ENCODE peak calls at places on chromosomes 16 and 17, in seven cellular contexts. T is fibroblast of mammary gland, R is A549, L is cardiac muscle cell, E is ascending aorta, U is lower leg skin, A is epithelial cell of esophagus. Q is an unnamed sample.

GRCh38 chr17:59330314-59330942 is 1.0 kb upstream of the YPEL2 start:
- DNase-seq in E (peak; percentile 84), A (no peak), U (peak; percentile 88), L (no peak), T (peak; percentile 39), R (peak; percentile 76), Q (no peak)

GRCh38 chr16:50665128-50665878 is 15.8 kb downstream of the SNX20 start:
- DNase-seq in A (peak; percentile 62), L (peak; percentile 79), T (peak; percentile 64), E (peak; percentile 88), R (peak; percentile 74), U (peak; percentile 95), Q (peak; percentile 96)

GRCh38 chr16:83046664-83047063 is 419.9 kb downstream of the CDH13 start:
- DNase-seq in L (peak; percentile 24), R (no peak), A (no peak), T (no peak), E (no peak), U (no peak), Q (no peak)

GRCh38 chr17:19975601-19976000 is 2.0 kb downstream of the AKAP10 start:
- DNase-seq in R (no peak), A (no peak), U (no peak), T (no peak), E (no peak), L (no peak), Q (peak; percentile 25)

GRCh38 chr17:9144502-9145233 is 123.4 kb downstream of the NTN1 start:
- DNase-seq in L (no peak), T (no peak), A (no peak), E (no peak), R (no peak), U (no peak), Q (peak; percentile 51)

GRCh38 chr16:69179255-69180010 is 7.5 kb upstream of the SNTB2 start:
- DNase-seq in L (peak; percentile 94), A (peak; percentile 51), E (peak; percentile 89), R (no peak), U (peak; percentile 90), T (peak; percentile 96), Q (peak; percentile 68)

GRCh38 chr17:37518816-37519215 is 29.1 kb downstream of the DUSP14 start:
- DNase-seq in R (no peak), A (no peak), U (no peak), L (peak; percentile 19), E (no peak), T (peak; percentile 15), Q (no peak)

GRCh38 chr16:6099102-6099501 is 1001.5 kb upstream of the EEF2KMT start:
- DNase-seq in R (no peak), A (no peak), L (no peak), U (no peak), E (no peak), T (no peak), Q (no peak)

GRCh38 chr17:64575431-64575830 is 68.7 kb downstream of the CEP95 start:
- DNase-seq in T (no peak), U (no peak), E (no peak), A (no peak), L (no peak), R (no peak), Q (no peak)

GRCh38 chr16:2483160-2483559 is 8.2 kb downstream of the TBC1D24 start:
- DNase-seq in L (no peak), A (no peak), E (no peak), R (no peak), T (no peak), U (no peak), Q (peak; percentile 95)

DNA sequence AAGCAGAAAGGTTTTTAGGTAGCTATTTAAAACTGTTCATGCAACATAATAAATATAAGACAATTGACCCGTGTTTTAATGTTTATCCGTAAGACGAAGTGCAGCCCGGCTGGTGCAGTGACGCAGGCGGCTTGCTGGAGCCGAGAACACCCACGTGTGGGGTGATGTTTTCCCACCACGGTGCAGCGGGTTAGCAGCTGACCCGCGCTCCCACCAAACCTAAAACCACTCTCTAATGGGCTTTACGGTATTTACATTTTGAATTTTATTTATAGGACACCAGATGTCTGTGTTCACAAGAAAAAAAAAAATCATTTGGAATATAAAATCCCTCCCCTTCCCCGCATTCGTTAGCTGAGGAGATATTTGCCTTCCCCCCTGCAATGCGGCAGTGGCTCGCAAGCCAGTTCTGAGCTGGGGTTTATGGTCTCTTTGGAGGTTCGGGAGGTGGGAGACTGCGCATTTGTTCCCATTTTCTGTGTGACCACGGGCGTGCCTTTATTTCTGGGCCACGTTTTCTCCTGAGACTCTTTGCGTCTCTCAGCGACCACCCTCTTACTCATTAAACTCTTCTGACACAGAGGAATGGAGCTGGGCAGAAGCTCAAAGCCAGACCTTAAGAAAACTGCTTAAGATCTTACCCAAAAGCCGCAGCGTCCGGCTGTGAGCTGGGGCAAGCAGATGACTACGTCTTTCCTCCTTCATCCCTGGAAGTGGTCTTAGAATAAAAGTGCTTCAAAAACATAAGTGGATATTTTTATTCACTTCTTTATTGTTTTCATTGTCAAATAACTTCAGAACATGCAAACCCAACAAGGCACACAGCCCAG is 301.1 kb downstream of the IRF8 start:
- DNase-seq in R (no peak), E (no peak), U (peak; percentile 57), T (no peak), L (no peak), A (no peak), Q (no peak)
- H3K4me3 ChIP-seq in R (no peak overlapping the region), E (no peak overlapping the region), U (no peak overlapping the region), T (no peak overlapping the region), L (no peak overlapping the region), A (no peak overlapping the region), Q (no peak overlapping the region)

GRCh38 chr17:75695141-75695829 is 26.0 kb upstream of the ITGB4 start:
- DNase-seq in L (no peak), A (peak; percentile 94), T (peak; percentile 75), E (no peak), U (no peak), R (no peak), Q (no peak)
- H3K4me3 ChIP-seq in L (no peak overlapping the region), A (no peak overlapping the region), T (no peak overlapping the region), E (no peak overlapping the region), U (no peak overlapping the region), R (no peak overlapping the region), Q (no peak overlapping the region)

GRCh38 chr17:72715906-72716572 is 376.4 kb downstream of the SLC39A11 start:
- DNase-seq in T (peak; percentile 99), A (peak; percentile 92), U (no peak), E (no peak), R (peak; percentile 93), L (peak; percentile 93), Q (peak; percentile 96)
- H3K4me3 ChIP-seq in T (no peak overlapping the region), A (no peak overlapping the region), U (no peak overlapping the region), E (no peak overlapping the region), R (no peak overlapping the region), L (no peak overlapping the region), Q (peak overlapping the region; percentile 54)

GRCh38 chr17:45223541-45224528 is 2.1 kb downstream of the FMNL1 start:
- DNase-seq in T (no peak), U (peak; percentile 88), A (no peak), E (peak; percentile 64), R (no peak), L (no peak), Q (peak; percentile 89)
- H3K4me3 ChIP-seq in T (no peak overlapping the region), U (no peak overlapping the region), A (no peak overlapping the region), E (no peak overlapping the region), R (peak overlapping the region; percentile 97), L (no peak overlapping the region), Q (no peak overlapping the region)